ENCODE peak calls at places on chromosomes 6 and 20, in nine cellular contexts. L is mucosa of descending colon; H is activated naive CD8-positive, alpha-beta T cell treated with anti-CD3 and anti-CD28 coated beads, Interleukin-2, amount 50 U/mL, for 24 hours; X is naive thymus-derived CD4-positive, alpha-beta T cell; W is gastroesophageal sphincter; D is upper lobe of right lung; Z is lower lobe of right lung; J is T-cell; P is left lung. I is an unnamed sample.
A peak's percentile ranks its signal among the peaks of the same experiment; 100 is the strongest.

GRCh38 chr6:143734641-143735063 is 56.9 kb downstream of the PHACTR2 start:
- ATAC-seq in L (peak; percentile 45), H (no peak), X (no peak), W (no peak), D (peak; percentile 61), Z (peak; percentile 84), J (no peak), P (peak; percentile 70), I (no peak)

GRCh38 chr20:63025534-63026331 is 19.0 kb upstream of the BHLHE23 start:
- ATAC-seq in L (peak; percentile 50), H (no peak), X (no peak), W (no peak), D (peak; percentile 63), Z (no peak), J (peak; percentile 69), P (no peak), I (peak; percentile 64)

GRCh38 chr6:127162808-127163207 is 44.3 kb downstream of the RSPO3 start:
- ATAC-seq in L (no peak), H (no peak), X (no peak), W (no peak), D (no peak), Z (no peak), J (no peak), P (no peak), I (no peak)

GRCh38 chr6:79431469-79431868 is 105.8 kb downstream of the LCA5 start:
- ATAC-seq in L (peak; percentile 50), H (no peak), X (no peak), W (no peak), D (peak; percentile 51), Z (no peak), J (no peak), P (no peak), I (peak; percentile 29)

GRCh38 chr20:1062334-1063015 is 55.9 kb upstream of the PSMF1 start:
- ATAC-seq in L (peak; percentile 95), H (no peak), X (no peak), W (no peak), D (no peak), Z (no peak), J (no peak), P (no peak), I (no peak)

GRCh38 chr6:12504325-12504966 is 212.1 kb upstream of the PHACTR1 start:
- ATAC-seq in L (peak; percentile 89), H (no peak), X (peak; percentile 36), W (no peak), D (peak; percentile 93), Z (peak; percentile 83), J (no peak), P (peak; percentile 83), I (peak; percentile 64)

GRCh38 chr20:61980647-61981583 is 84.8 kb downstream of the TAF4 start:
- ATAC-seq in L (peak; percentile 43), H (no peak), X (peak; percentile 38), W (no peak), D (peak; percentile 84), Z (peak; percentile 68), J (no peak), P (peak; percentile 56), I (no peak)

GRCh38 chr6:16754274-16754673 is 7.0 kb downstream of the ATXN1 start:
- ATAC-seq in L (no peak), H (no peak), X (no peak), W (no peak), D (no peak), Z (no peak), J (no peak), P (no peak), I (no peak)

GRCh38 chr6:29516108-29516507 is 28.4 kb upstream of the MAS1L start:
- ATAC-seq in L (no peak), H (peak; percentile 98), X (peak; percentile 66), W (no peak), D (no peak), Z (peak; percentile 46), J (peak; percentile 68), P (peak; percentile 78), I (peak; percentile 89)

GRCh38 chr20:34155864-34156263 is 43.8 kb upstream of the EIF2S2 start:
- ATAC-seq in L (no peak), H (no peak), X (no peak), W (no peak), D (no peak), Z (no peak), J (no peak), P (no peak), I (no peak)

I was measured in esophagus mucosa.